ENCODE peak calls at places on chromosomes 1 and 21, in five cellular contexts. K is CD8-positive, alpha-beta T cell; B is lower lobe of right lung; P is heart left ventricle; Z is upper lobe of left lung. Q is an unnamed sample. For H3K9me3, the result is how much of the 10 kb centered on the place peaks cover.

GRCh38 chr1:185917646-185918045 is 183.5 kb downstream of the HMCN1 start:
- DNase-seq in K (no peak), B (no peak), P (no peak), Z (peak), Q (no peak)

GRCh38 chr21:41241341-41241740 is 73.4 kb downstream of the BACE2 start:
- DNase-seq in K (no peak), B (no peak), P (no peak), Z (no peak), Q (no peak)

GRCh38 chr1:114320586-114320985 is 166.9 kb upstream of the SYT6 start:
- DNase-seq in K (no peak), B (no peak), P (no peak), Z (no peak), Q (no peak)

GRCh38 chr1:115828101-115829022 is 12.6 kb downstream of the NHLH2 start:
- DNase-seq in K (peak), B (peak), P (peak), Z (peak), Q (no peak)

GRCh38 chr1:66617362-66617761 is 83.4 kb downstream of the SGIP1 start:
- DNase-seq in K (no peak), B (no peak), P (no peak), Z (no peak), Q (no peak)

GRCh38 chr1:184757891-184758290 is 3.2 kb upstream of the EDEM3 start:
- DNase-seq in K (no peak), B (no peak), P (no peak), Z (no peak), Q (no peak)

GRCh38 chr1:165069829-165070228 is 286.7 kb downstream of the LMX1A start:
- DNase-seq in K (no peak), B (no peak), P (no peak), Z (no peak), Q (no peak)

GRCh38 chr21:26405071-26405470 is 168.0 kb downstream of the CYYR1 start:
- DNase-seq in K (no peak), B (no peak), P (no peak), Z (no peak), Q (no peak)

GRCh38 chr1:93206567-93206954 is 26.0 kb downstream of the CCDC18 start:
- DNase-seq in K (no peak), B (no peak), P (no peak), Z (no peak), Q (no peak)

GRCh38 chr1:32998009-32998555 is 33.5 kb upstream of the RNF19B start:
- DNase-seq in K (no peak), B (no peak), P (no peak), Z (peak), Q (no peak)

GRCh38 chr1:6025269-6026094 is 20.2 kb upstream of the KCNAB2 start:
- DNase-seq in K (no peak), B (no peak), P (peak), Z (no peak), Q (no peak)

GRCh38 chr1:87684194-87684593 is 355.5 kb downstream of the LMO4 start:
- DNase-seq in K (no peak), B (no peak), P (peak), Z (peak), Q (no peak)

GRCh38 chr1:230552880-230553279 is 89.4 kb upstream of the COG2 start:
- DNase-seq in K (no peak), B (no peak), P (no peak), Z (no peak), Q (no peak)

GRCh38 chr1:33420870-33421775 is 9.8 kb downstream of the PHC2 start:
- DNase-seq in K (no peak), B (no peak), P (no peak), Z (no peak), Q (no peak)

GRCh38 chr21:21385404-21385803 is 387.2 kb downstream of the NCAM2 start:
- DNase-seq in K (no peak), B (no peak), P (no peak), Z (no peak), Q (no peak)

GRCh38 chr1:86951430-86951829 is 37.0 kb downstream of the HS2ST1 start:
- DNase-seq in K (no peak), B (no peak), P (no peak), Z (no peak), Q (no peak)

GRCh38 chr1:156945881-156946661 is 25.6 kb downstream of the LRRC71 start:
- DNase-seq in K (no peak), B (no peak), P (no peak), Z (peak), Q (no peak)

GRCh38 chr1:95043141-95043980 is 29.4 kb downstream of the ALG14 start:
- DNase-seq in K (peak), B (peak), P (peak), Z (peak), Q (peak)

GRCh38 chr1:205375816-205376545 is 19.3 kb upstream of the KLHDC8A start:
- DNase-seq in K (no peak), B (no peak), P (no peak), Z (peak), Q (no peak)

GRCh38 chr21:37700641-37701202 is 215.5 kb downstream of the KCNJ6 start:
- DNase-seq in K (no peak), B (no peak), P (peak), Z (no peak), Q (no peak)

GRCh38 chr21:20856926-20857325 is 141.3 kb upstream of the NCAM2 start:
- DNase-seq in K (no peak), B (no peak), P (no peak), Z (no peak), Q (no peak)

GRCh38 chr21:36534656-36535055 is 54.7 kb upstream of the CLDN14 start:
- DNase-seq in K (no peak), B (no peak), P (no peak), Z (no peak), Q (no peak)

GRCh38 chr1:239025223-239025622 is 361.1 kb upstream of the CHRM3 start:
- DNase-seq in K (no peak), B (no peak), P (no peak), Z (no peak), Q (no peak)

GRCh38 chr1:154320882-154321608 is at the start of gene AQP10:
- DNase-seq in K (no peak), B (no peak), P (no peak), Z (no peak), Q (no peak)

GRCh38 chr1:227762231-227762911 is 27.1 kb downstream of the SNAP47 start:
- DNase-seq in K (peak), B (peak), P (peak), Z (peak), Q (peak)

GRCh38 chr21:43727571-43728466 is 8.9 kb downstream of the PDXK start:
- DNase-seq in K (no peak), B (peak), P (peak), Z (peak), Q (no peak)

GRCh38 chr1:62325696-62326095 is 6.5 kb upstream of the KANK4 start:
- DNase-seq in K (no peak), B (no peak), P (no peak), Z (no peak), Q (no peak)

GRCh38 chr1:184223216-184223615 is 163.6 kb upstream of the C1orf21 start:
- DNase-seq in K (no peak), B (no peak), P (no peak), Z (no peak), Q (no peak)

GRCh38 chr1:228000836-228001563 is 5.8 kb upstream of the WNT3A start:
- DNase-seq in K (no peak), B (no peak), P (no peak), Z (no peak), Q (no peak)

GRCh38 chr1:85628791-85629531 is 48.4 kb downstream of the CCN1 start:
- DNase-seq in K (no peak), B (peak), P (peak), Z (peak), Q (no peak)

GRCh38 chr1:39955547-39956539 is 898 bp downstream of the MFSD2A start:
- DNase-seq in K (peak), B (no peak), P (no peak), Z (no peak), Q (peak)

GRCh38 chr1:154807048-154807591 is 63.0 kb downstream of the KCNN3 start:
- DNase-seq in K (no peak), B (no peak), P (no peak), Z (no peak), Q (no peak)

GRCh38 chr1:189357317-189357716 is 1120.3 kb downstream of the BRINP3 start:
- DNase-seq in K (no peak), B (no peak), P (no peak), Z (no peak), Q (no peak)

DNA sequence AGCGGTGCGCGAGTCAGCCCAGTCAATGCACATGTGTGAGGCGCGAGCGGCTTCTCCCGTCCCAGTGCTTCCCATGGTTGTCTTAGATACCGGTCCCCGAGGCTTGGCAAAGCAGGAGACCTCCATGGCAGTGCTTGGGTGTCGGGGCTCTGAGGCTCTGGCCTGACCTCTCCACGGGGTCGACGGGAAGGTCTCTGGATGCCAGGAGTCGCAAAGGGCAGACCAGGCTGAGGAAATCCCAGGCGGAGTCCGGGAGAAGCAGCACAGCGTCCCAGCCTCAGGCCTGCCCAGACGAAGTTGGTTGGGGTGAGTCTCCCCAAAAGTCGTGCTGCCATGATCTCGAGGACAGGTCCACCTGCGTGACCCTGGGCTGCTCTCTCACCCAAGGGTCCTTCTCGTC is 3881.6 kb downstream of the SRGAP2C start:
- DNase-seq in K (no peak), B (no peak), P (no peak), Z (no peak), Q (no peak)
- H3K9me3 ChIP-seq in K (under half), B (under half), P (under half), Z (under half), Q (under half)

GRCh38 chr1:158830074-158830677 is 975 bp upstream of the MNDA start:
- DNase-seq in K (no peak), B (no peak), P (no peak), Z (no peak), Q (no peak)

GRCh38 chr1:158833269-158833668 is 2.1 kb downstream of the MNDA start:
- DNase-seq in K (no peak), B (no peak), P (no peak), Z (no peak), Q (no peak)

GRCh38 chr1:158830904-158831507 is at the start of gene MNDA:
- DNase-seq in K (no peak), B (no peak), P (no peak), Z (no peak), Q (no peak)

GRCh38 chr1:158838660-158839059 is 7.5 kb downstream of the MNDA start:
- DNase-seq in K (no peak), B (no peak), P (no peak), Z (no peak), Q (no peak)

GRCh38 chr1:158836038-158836437 is 4.9 kb downstream of the MNDA start:
- DNase-seq in K (no peak), B (no peak), P (no peak), Z (no peak), Q (no peak)
- H3K9me3 ChIP-seq in K (under half), B (under half), P (under half), Z (under half), Q (under half)

GRCh38 chr1:55287732-55288131 is 72.6 kb upstream of the USP24 start:
- DNase-seq in K (no peak), B (no peak), P (no peak), Z (no peak), Q (no peak)
- H3K9me3 ChIP-seq in K (under half), B (under half), P (under half), Z (under half), Q (under half)

DNA sequence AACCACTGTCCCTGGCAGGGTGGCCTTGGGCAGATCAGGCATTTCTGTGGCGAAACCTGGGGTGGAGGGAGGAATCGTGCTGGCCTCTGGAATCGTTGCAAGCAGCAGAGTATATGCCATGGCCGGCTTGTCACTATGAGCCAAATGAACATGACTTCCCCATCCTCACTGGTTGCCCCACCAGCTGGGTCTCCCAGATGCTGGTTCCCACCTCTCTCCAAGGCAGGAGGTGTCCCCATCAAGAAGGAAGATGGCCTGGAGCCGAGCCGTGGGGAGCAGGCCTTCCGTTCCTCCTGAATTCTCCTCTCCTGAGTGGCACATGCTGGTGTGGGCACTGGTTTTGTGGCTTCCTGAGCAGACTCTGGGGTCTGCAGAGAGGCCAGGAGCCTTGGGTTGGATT is 60.2 kb upstream of the ACTRT2 start:
- DNase-seq in K (no peak), B (peak), P (no peak), Z (no peak), Q (no peak)
- H3K9me3 ChIP-seq in K (under half), B (under half), P (under half), Z (under half), Q (under half)

DNA sequence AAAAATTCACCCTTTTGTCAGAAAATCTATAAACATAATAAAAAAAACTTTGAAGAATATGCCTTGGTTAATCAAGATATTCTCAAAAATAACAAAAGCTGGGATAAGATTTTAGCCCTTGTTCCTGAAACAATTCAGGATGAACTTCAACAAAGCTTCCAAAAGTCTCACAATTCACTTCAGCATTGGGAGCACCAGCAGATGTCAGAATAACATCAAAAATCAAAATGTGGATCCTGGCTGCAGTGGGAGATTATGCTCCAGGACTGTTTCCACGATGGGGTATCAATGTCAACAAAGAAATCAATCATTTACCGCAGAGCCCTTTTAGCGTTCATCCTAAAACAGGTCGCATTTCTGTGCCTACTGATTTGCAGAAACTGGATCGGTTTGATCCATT is 35.2 kb downstream of the ZNF670 start:
- DNase-seq in K (no peak), B (no peak), P (no peak), Z (no peak), Q (no peak)
- H3K9me3 ChIP-seq in K (under half), B (half or more), P (under half), Z (half or more), Q (under half)